ENCODE peak calls at places on chromosomes 12 and 14, in seven cellular contexts. One of them, this sample, is unnamed.

GRCh38 chr12:29103539-29103974 is 45.5 kb upstream of the FAR2 start:
- DNase-seq in GM12878: peak; percentile 75
- DNase-seq in gastrocnemius medialis: no peak
- DNase-seq in stomach: no peak
- DNase-seq in right lobe of liver: no peak
- DNase-seq in HepG2: no peak
- DNase-seq in esophagus squamous epithelium: no peak
- DNase-seq in this sample: no peak

GRCh38 chr12:109767456-109767855 is 53.8 kb downstream of the FAM222A start:
- DNase-seq in GM12878: no peak
- DNase-seq in gastrocnemius medialis: no peak
- DNase-seq in stomach: no peak
- DNase-seq in right lobe of liver: peak; percentile 17
- DNase-seq in HepG2: no peak
- DNase-seq in esophagus squamous epithelium: no peak
- DNase-seq in this sample: peak; percentile 21

GRCh38 chr14:100534528-100535286 is 52.5 kb downstream of the BEGAIN start:
- DNase-seq in GM12878: no peak
- DNase-seq in gastrocnemius medialis: peak; percentile 1
- DNase-seq in stomach: no peak
- DNase-seq in right lobe of liver: peak; percentile 58
- DNase-seq in HepG2: no peak
- DNase-seq in esophagus squamous epithelium: no peak
- DNase-seq in this sample: peak; percentile 7

GRCh38 chr14:42140831-42141279 is 534.2 kb downstream of the LRFN5 start:
- DNase-seq in GM12878: no peak
- DNase-seq in gastrocnemius medialis: no peak
- DNase-seq in stomach: no peak
- DNase-seq in right lobe of liver: no peak
- DNase-seq in HepG2: no peak
- DNase-seq in esophagus squamous epithelium: no peak
- DNase-seq in this sample: no peak

GRCh38 chr12:20314325-20314724 is 54.0 kb upstream of the PDE3A start:
- DNase-seq in GM12878: no peak
- DNase-seq in gastrocnemius medialis: no peak
- DNase-seq in stomach: no peak
- DNase-seq in right lobe of liver: no peak
- DNase-seq in HepG2: no peak
- DNase-seq in esophagus squamous epithelium: no peak
- DNase-seq in this sample: no peak

GRCh38 chr14:73465833-73466532 is 7.6 kb upstream of the NUMB start:
- DNase-seq in GM12878: no peak
- DNase-seq in gastrocnemius medialis: no peak
- DNase-seq in stomach: no peak
- DNase-seq in right lobe of liver: no peak
- DNase-seq in HepG2: peak; percentile 28
- DNase-seq in esophagus squamous epithelium: no peak
- DNase-seq in this sample: no peak

GRCh38 chr14:45249847-45250575 is 3.0 kb downstream of the MIS18BP1 start:
- DNase-seq in GM12878: no peak
- DNase-seq in gastrocnemius medialis: no peak
- DNase-seq in stomach: no peak
- DNase-seq in right lobe of liver: no peak
- DNase-seq in HepG2: peak; percentile 29
- DNase-seq in esophagus squamous epithelium: no peak
- DNase-seq in this sample: peak; percentile 20

GRCh38 chr12:31235868-31236395 is 90.0 kb downstream of the SINHCAF start:
- DNase-seq in GM12878: no peak
- DNase-seq in gastrocnemius medialis: no peak
- DNase-seq in stomach: no peak
- DNase-seq in right lobe of liver: no peak
- DNase-seq in HepG2: no peak
- DNase-seq in esophagus squamous epithelium: no peak
- DNase-seq in this sample: peak; percentile 70

GRCh38 chr12:49957570-49957967 is 4.1 kb upstream of the AQP5 start:
- DNase-seq in GM12878: no peak
- DNase-seq in gastrocnemius medialis: no peak
- DNase-seq in stomach: no peak
- DNase-seq in right lobe of liver: no peak
- DNase-seq in HepG2: no peak
- DNase-seq in esophagus squamous epithelium: no peak
- DNase-seq in this sample: no peak

GRCh38 chr12:130925616-130926015 is 28.1 kb upstream of the ADGRD1 start:
- DNase-seq in GM12878: no peak
- DNase-seq in gastrocnemius medialis: no peak
- DNase-seq in stomach: no peak
- DNase-seq in right lobe of liver: no peak
- DNase-seq in HepG2: no peak
- DNase-seq in esophagus squamous epithelium: no peak
- DNase-seq in this sample: no peak

GRCh38 chr12:28622416-28622815 is 432.2 kb downstream of the CCDC91 start:
- DNase-seq in GM12878: no peak
- DNase-seq in gastrocnemius medialis: no peak
- DNase-seq in stomach: no peak
- DNase-seq in right lobe of liver: no peak
- DNase-seq in HepG2: no peak
- DNase-seq in esophagus squamous epithelium: no peak
- DNase-seq in this sample: no peak

GRCh38 chr12:65634626-65635331 is 189.5 kb upstream of the HMGA2 start:
- DNase-seq in GM12878: no peak
- DNase-seq in gastrocnemius medialis: no peak
- DNase-seq in stomach: no peak
- DNase-seq in right lobe of liver: no peak
- DNase-seq in HepG2: peak; percentile 23
- DNase-seq in esophagus squamous epithelium: no peak
- DNase-seq in this sample: no peak

GRCh38 chr12:6432991-6433390 is 11.8 kb upstream of the CD27 start:
- DNase-seq in GM12878: no peak
- DNase-seq in gastrocnemius medialis: no peak
- DNase-seq in stomach: no peak
- DNase-seq in right lobe of liver: no peak
- DNase-seq in HepG2: no peak
- DNase-seq in esophagus squamous epithelium: no peak
- DNase-seq in this sample: no peak

GRCh38 chr12:6428326-6428725 is 16.4 kb upstream of the CD27 start:
- DNase-seq in GM12878: no peak
- DNase-seq in gastrocnemius medialis: no peak
- DNase-seq in stomach: no peak
- DNase-seq in right lobe of liver: no peak
- DNase-seq in HepG2: no peak
- DNase-seq in esophagus squamous epithelium: no peak
- DNase-seq in this sample: no peak

GRCh38 chr12:6430990-6431353 is 13.8 kb upstream of the CD27 start:
- DNase-seq in GM12878: no peak
- DNase-seq in gastrocnemius medialis: no peak
- DNase-seq in stomach: peak; percentile 15
- DNase-seq in right lobe of liver: peak; percentile 11
- DNase-seq in HepG2: no peak
- DNase-seq in esophagus squamous epithelium: no peak
- DNase-seq in this sample: no peak

GRCh38 chr12:6426882-6427671 is 17.7 kb upstream of the CD27 start:
- DNase-seq in GM12878: peak; percentile 97
- DNase-seq in gastrocnemius medialis: no peak
- DNase-seq in stomach: peak; percentile 34
- DNase-seq in right lobe of liver: peak; percentile 31
- DNase-seq in HepG2: no peak
- DNase-seq in esophagus squamous epithelium: no peak
- DNase-seq in this sample: no peak

DNA sequence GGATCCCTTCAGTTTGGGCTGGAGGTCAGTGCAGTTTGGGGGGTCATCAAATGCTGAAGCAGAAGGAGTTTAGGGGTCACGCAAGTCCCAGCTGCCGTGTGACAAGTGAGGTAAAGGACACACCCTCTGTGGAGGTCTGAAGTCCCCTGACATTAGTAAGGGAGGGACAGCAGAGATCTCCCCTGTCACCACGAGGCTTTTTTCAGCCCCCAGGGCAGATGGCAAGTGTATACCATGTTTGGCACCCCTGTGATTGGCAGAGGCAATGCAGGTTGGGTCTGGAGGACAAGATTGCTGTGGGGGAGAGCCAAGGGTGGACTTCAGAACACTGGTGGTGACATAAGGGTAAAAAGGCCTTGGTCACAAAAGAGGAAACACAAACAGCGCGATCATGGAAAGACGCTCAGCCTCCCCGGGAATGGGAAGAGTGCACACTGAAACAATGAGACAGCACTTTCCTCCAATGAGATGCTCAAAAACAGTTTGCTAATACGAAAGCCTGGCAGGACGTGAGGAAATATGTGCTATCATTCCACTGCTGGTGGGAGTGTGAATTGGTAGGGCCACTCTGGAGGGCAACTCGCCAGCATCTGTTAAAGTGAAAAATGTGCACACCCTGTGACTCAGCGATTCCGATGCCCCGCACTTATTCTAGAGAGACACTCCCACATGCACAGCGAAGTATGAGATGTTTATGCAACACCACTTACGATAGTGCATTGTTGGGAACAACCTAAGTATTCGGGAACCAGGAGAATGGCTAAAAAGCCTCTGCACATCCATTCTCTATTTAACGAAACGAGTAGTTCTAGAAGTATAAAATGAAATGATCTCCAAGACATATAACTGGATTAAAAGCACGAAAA is 14.4 kb upstream of the CD27 start:
- DNase-seq in GM12878: no peak
- DNase-seq in gastrocnemius medialis: peak; percentile 32
- DNase-seq in stomach: peak; percentile 87
- DNase-seq in right lobe of liver: peak; percentile 59
- DNase-seq in HepG2: peak; percentile 72
- DNase-seq in esophagus squamous epithelium: no peak
- DNase-seq in this sample: peak; percentile 91
- TF ChIP-seq POLR2A in GM12878: peak; percentile 28
- TF ChIP-seq POLR2A in gastrocnemius medialis: no peak
- TF ChIP-seq POLR2A in stomach: no peak
- TF ChIP-seq POLR2A in right lobe of liver: no peak
- TF ChIP-seq POLR2A in HepG2: no peak
- TF ChIP-seq POLR2A in esophagus squamous epithelium: peak; percentile 30
- TF ChIP-seq POLR2A in this sample: no peak

GRCh38 chr12:14774944-14775651 is 28.2 kb downstream of the WBP11 start:
- DNase-seq in GM12878: no peak
- DNase-seq in gastrocnemius medialis: peak; percentile 27
- DNase-seq in stomach: peak; percentile 56
- DNase-seq in right lobe of liver: peak; percentile 56
- DNase-seq in HepG2: no peak
- DNase-seq in esophagus squamous epithelium: no peak
- DNase-seq in this sample: peak; percentile 93

GRCh38 chr12:14777271-14777670 is 26.0 kb downstream of the WBP11 start:
- DNase-seq in GM12878: no peak
- DNase-seq in gastrocnemius medialis: no peak
- DNase-seq in stomach: peak; percentile 72
- DNase-seq in right lobe of liver: no peak
- DNase-seq in HepG2: peak; percentile 77
- DNase-seq in esophagus squamous epithelium: no peak
- DNase-seq in this sample: no peak

GRCh38 chr12:14774074-14774943 is 29.0 kb downstream of the WBP11 start:
- DNase-seq in GM12878: peak; percentile 66
- DNase-seq in gastrocnemius medialis: peak; percentile 95
- DNase-seq in stomach: peak; percentile 97
- DNase-seq in right lobe of liver: peak; percentile 96
- DNase-seq in HepG2: peak; percentile 88
- DNase-seq in esophagus squamous epithelium: peak; percentile 81
- DNase-seq in this sample: peak; percentile 98

GRCh38 chr12:14775652-14776020 is 27.6 kb downstream of the WBP11 start:
- DNase-seq in GM12878: no peak
- DNase-seq in gastrocnemius medialis: no peak
- DNase-seq in stomach: no peak
- DNase-seq in right lobe of liver: no peak
- DNase-seq in HepG2: no peak
- DNase-seq in esophagus squamous epithelium: no peak
- DNase-seq in this sample: no peak

GRCh38 chr12:14776236-14776959 is 26.9 kb downstream of the WBP11 start:
- DNase-seq in GM12878: no peak
- DNase-seq in gastrocnemius medialis: no peak
- DNase-seq in stomach: no peak
- DNase-seq in right lobe of liver: no peak
- DNase-seq in HepG2: no peak
- DNase-seq in esophagus squamous epithelium: no peak
- DNase-seq in this sample: no peak
- H3K4me3 ChIP-seq in GM12878: no peak overlapping the region
- H3K4me3 ChIP-seq in gastrocnemius medialis: peak overlapping the region; percentile 81
- H3K4me3 ChIP-seq in stomach: peak overlapping the region; percentile 73
- H3K4me3 ChIP-seq in right lobe of liver: no peak overlapping the region
- H3K4me3 ChIP-seq in HepG2: no peak overlapping the region
- H3K4me3 ChIP-seq in esophagus squamous epithelium: peak overlapping the region; percentile 84
- H3K4me3 ChIP-seq in this sample: no peak overlapping the region

GRCh38 chr12:112004041-112004440 is 8.9 kb downstream of the TMEM116 start:
- DNase-seq in GM12878: no peak
- DNase-seq in gastrocnemius medialis: no peak
- DNase-seq in stomach: no peak
- DNase-seq in right lobe of liver: no peak
- DNase-seq in HepG2: no peak
- DNase-seq in esophagus squamous epithelium: no peak
- DNase-seq in this sample: no peak

GRCh38 chr12:112007945-112008344 is 5.0 kb downstream of the TMEM116 start:
- DNase-seq in GM12878: no peak
- DNase-seq in gastrocnemius medialis: no peak
- DNase-seq in stomach: no peak
- DNase-seq in right lobe of liver: no peak
- DNase-seq in HepG2: no peak
- DNase-seq in esophagus squamous epithelium: no peak
- DNase-seq in this sample: no peak

GRCh38 chr12:112008918-112009317 is 4.0 kb downstream of the TMEM116 start:
- DNase-seq in GM12878: no peak
- DNase-seq in gastrocnemius medialis: no peak
- DNase-seq in stomach: no peak
- DNase-seq in right lobe of liver: no peak
- DNase-seq in HepG2: no peak
- DNase-seq in esophagus squamous epithelium: no peak
- DNase-seq in this sample: no peak

GRCh38 chr12:112001555-112001954 is 11.4 kb downstream of the TMEM116 start:
- DNase-seq in GM12878: no peak
- DNase-seq in gastrocnemius medialis: no peak
- DNase-seq in stomach: no peak
- DNase-seq in right lobe of liver: no peak
- DNase-seq in HepG2: no peak
- DNase-seq in esophagus squamous epithelium: no peak
- DNase-seq in this sample: no peak

GRCh38 chr12:112005419-112006395 is 7.3 kb downstream of the TMEM116 start:
- DNase-seq in GM12878: no peak
- DNase-seq in gastrocnemius medialis: no peak
- DNase-seq in stomach: peak; percentile 67
- DNase-seq in right lobe of liver: no peak
- DNase-seq in HepG2: no peak
- DNase-seq in esophagus squamous epithelium: no peak
- DNase-seq in this sample: no peak
- TF ChIP-seq POLR2A in GM12878: no peak
- TF ChIP-seq POLR2A in gastrocnemius medialis: no peak
- TF ChIP-seq POLR2A in stomach: no peak
- TF ChIP-seq POLR2A in right lobe of liver: no peak
- TF ChIP-seq POLR2A in HepG2: no peak
- TF ChIP-seq POLR2A in esophagus squamous epithelium: no peak
- TF ChIP-seq POLR2A in this sample: no peak

DNA sequence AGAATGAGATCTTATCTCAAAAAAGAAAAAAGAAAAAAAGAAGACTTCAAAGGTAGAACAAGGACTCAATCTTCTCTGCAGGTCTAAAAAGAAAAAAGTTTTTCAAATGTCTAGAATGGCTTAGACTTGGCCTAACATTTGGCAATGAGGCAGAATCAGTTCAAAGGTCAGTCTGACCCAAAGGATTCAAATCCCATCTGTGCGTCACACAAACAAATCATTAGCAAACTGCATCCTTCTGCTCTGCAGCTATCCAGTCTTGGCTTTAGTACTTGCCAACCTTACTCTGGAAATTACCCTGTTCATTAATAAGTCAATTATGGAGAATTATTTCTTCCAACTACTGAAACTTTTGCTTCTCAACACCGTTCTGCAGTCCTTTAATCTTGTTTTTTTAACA is 3.1 kb downstream of the YAF2 start:
- DNase-seq in GM12878: no peak
- DNase-seq in gastrocnemius medialis: no peak
- DNase-seq in stomach: no peak
- DNase-seq in right lobe of liver: peak; percentile 68
- DNase-seq in HepG2: peak; percentile 65
- DNase-seq in esophagus squamous epithelium: no peak
- DNase-seq in this sample: no peak
- H3K4me3 ChIP-seq in GM12878: peak overlapping the region; percentile 26
- H3K4me3 ChIP-seq in gastrocnemius medialis: peak overlapping the region; percentile 77
- H3K4me3 ChIP-seq in stomach: no peak overlapping the region
- H3K4me3 ChIP-seq in right lobe of liver: no peak overlapping the region
- H3K4me3 ChIP-seq in HepG2: no peak overlapping the region
- H3K4me3 ChIP-seq in esophagus squamous epithelium: no peak overlapping the region
- H3K4me3 ChIP-seq in this sample: no peak overlapping the region

This sample was measured in lower leg skin.